ENCODE peak calls at places on chromosomes 11 and 22, in four cellular contexts. One of them, this sample, is unnamed.

GRCh38 chr22:35517769-35518530 is 22.7 kb upstream of the RASD2 start:
- DNase-seq in kidney: no peak
- DNase-seq in right lobe of liver: no peak
- DNase-seq in adrenal gland: no peak
- DNase-seq in this sample: peak; percentile 70

GRCh38 chr22:50313021-50313420 is 5.6 kb upstream of the PLXNB2 start:
- DNase-seq in kidney: peak; percentile 72
- DNase-seq in right lobe of liver: no peak
- DNase-seq in adrenal gland: no peak
- DNase-seq in this sample: no peak

GRCh38 chr11:9756878-9757277 is 93.0 kb downstream of the SWAP70 start:
- DNase-seq in kidney: no peak
- DNase-seq in right lobe of liver: no peak
- DNase-seq in adrenal gland: no peak
- DNase-seq in this sample: no peak

GRCh38 chr22:42881982-42882656 is 25.0 kb upstream of the ARFGAP3 start:
- DNase-seq in kidney: no peak
- DNase-seq in right lobe of liver: peak; percentile 96
- DNase-seq in adrenal gland: peak; percentile 90
- DNase-seq in this sample: no peak

GRCh38 chr22:47437110-47437509 is 674.7 kb downstream of the TBC1D22A start:
- DNase-seq in kidney: no peak
- DNase-seq in right lobe of liver: no peak
- DNase-seq in adrenal gland: no peak
- DNase-seq in this sample: no peak

GRCh38 chr11:23473782-23474181 is 613.5 kb upstream of the CCDC179 start:
- DNase-seq in kidney: no peak
- DNase-seq in right lobe of liver: no peak
- DNase-seq in adrenal gland: no peak
- DNase-seq in this sample: no peak

GRCh38 chr11:69337211-69337721 is 43.3 kb downstream of the MYEOV start:
- DNase-seq in kidney: no peak
- DNase-seq in right lobe of liver: peak; percentile 17
- DNase-seq in adrenal gland: peak; percentile 8
- DNase-seq in this sample: peak; percentile 35

GRCh38 chr11:117095301-117096139 is 2.7 kb downstream of the SIK3 start:
- DNase-seq in kidney: no peak
- DNase-seq in right lobe of liver: no peak
- DNase-seq in adrenal gland: no peak
- DNase-seq in this sample: peak; percentile 38

GRCh38 chr11:100445231-100445735 is 241.8 kb upstream of the ARHGAP42 start:
- DNase-seq in kidney: no peak
- DNase-seq in right lobe of liver: peak; percentile 65
- DNase-seq in adrenal gland: no peak
- DNase-seq in this sample: peak; percentile 38

GRCh38 chr11:112524808-112525207 is 264.1 kb upstream of the PLET1 start:
- DNase-seq in kidney: peak; percentile 72
- DNase-seq in right lobe of liver: peak; percentile 49
- DNase-seq in adrenal gland: peak; percentile 54
- DNase-seq in this sample: no peak

GRCh38 chr11:29679996-29680395 is 336.8 kb downstream of the KCNA4 start:
- DNase-seq in kidney: no peak
- DNase-seq in right lobe of liver: no peak
- DNase-seq in adrenal gland: no peak
- DNase-seq in this sample: no peak

GRCh38 chr11:62879554-62879953 is 1.1 kb upstream of the SLC3A2 start:
- DNase-seq in kidney: no peak
- DNase-seq in right lobe of liver: no peak
- DNase-seq in adrenal gland: no peak
- DNase-seq in this sample: no peak

GRCh38 chr11:59891781-59892181 is 13.2 kb downstream of the OOSP3 start:
- DNase-seq in kidney: peak; percentile 26
- DNase-seq in right lobe of liver: no peak
- DNase-seq in adrenal gland: no peak
- DNase-seq in this sample: no peak

GRCh38 chr11:91047882-91048281 is 825.0 kb upstream of the CHORDC1 start:
- DNase-seq in kidney: no peak
- DNase-seq in right lobe of liver: no peak
- DNase-seq in adrenal gland: no peak
- DNase-seq in this sample: peak; percentile 4

GRCh38 chr11:115134886-115135285 is 369.3 kb downstream of the CADM1 start:
- DNase-seq in kidney: peak; percentile 25
- DNase-seq in right lobe of liver: no peak
- DNase-seq in adrenal gland: no peak
- DNase-seq in this sample: no peak

GRCh38 chr11:15390857-15391256 is 276.1 kb downstream of the INSC start:
- DNase-seq in kidney: no peak
- DNase-seq in right lobe of liver: no peak
- DNase-seq in adrenal gland: no peak
- DNase-seq in this sample: no peak

GRCh38 chr11:71302911-71303310 is 50.5 kb upstream of the SHANK2 start:
- DNase-seq in kidney: no peak
- DNase-seq in right lobe of liver: no peak
- DNase-seq in adrenal gland: no peak
- DNase-seq in this sample: no peak

GRCh38 chr11:119338946-119339580 is 1.6 kb downstream of the C1QTNF5 start:
- DNase-seq in kidney: peak; percentile 70
- DNase-seq in right lobe of liver: peak; percentile 46
- DNase-seq in adrenal gland: no peak
- DNase-seq in this sample: no peak

GRCh38 chr22:43442386-43443060 is 30.7 kb downstream of the MPPED1 start:
- DNase-seq in kidney: no peak
- DNase-seq in right lobe of liver: no peak
- DNase-seq in adrenal gland: no peak
- DNase-seq in this sample: no peak

GRCh38 chr11:72354356-72355115 is 79.8 kb downstream of the CLPB start:
- DNase-seq in kidney: no peak
- DNase-seq in right lobe of liver: no peak
- DNase-seq in adrenal gland: no peak
- DNase-seq in this sample: peak; percentile 13

GRCh38 chr11:2728663-2729332 is 29.0 kb upstream of the KCNQ1OT1 start:
- DNase-seq in kidney: no peak
- DNase-seq in right lobe of liver: no peak
- DNase-seq in adrenal gland: no peak
- DNase-seq in this sample: no peak

GRCh38 chr22:37442537-37442936 is 15.3 kb upstream of the ELFN2 start:
- DNase-seq in kidney: no peak
- DNase-seq in right lobe of liver: no peak
- DNase-seq in adrenal gland: no peak
- DNase-seq in this sample: peak; percentile 57

GRCh38 chr11:123704341-123704740 is 37.1 kb downstream of the ZNF202 start:
- DNase-seq in kidney: no peak
- DNase-seq in right lobe of liver: no peak
- DNase-seq in adrenal gland: no peak
- DNase-seq in this sample: no peak

GRCh38 chr11:132821027-132821426 is 711.3 kb downstream of the OPCML start:
- DNase-seq in kidney: no peak
- DNase-seq in right lobe of liver: no peak
- DNase-seq in adrenal gland: no peak
- DNase-seq in this sample: no peak

GRCh38 chr22:20418211-20418788 is 19.3 kb downstream of the SCARF2 start:
- DNase-seq in kidney: peak; percentile 95
- DNase-seq in right lobe of liver: peak; percentile 83
- DNase-seq in adrenal gland: peak; percentile 85
- DNase-seq in this sample: peak; percentile 71

GRCh38 chr11:18790820-18791174 is 801 bp downstream of the PTPN5 start:
- DNase-seq in kidney: no peak
- DNase-seq in right lobe of liver: no peak
- DNase-seq in adrenal gland: no peak
- DNase-seq in this sample: no peak

GRCh38 chr22:43919106-43919965 is 4.3 kb upstream of the PNPLA3 start:
- DNase-seq in kidney: no peak
- DNase-seq in right lobe of liver: peak; percentile 95
- DNase-seq in adrenal gland: no peak
- DNase-seq in this sample: peak; percentile 41

GRCh38 chr11:45801723-45802315 is 3.1 kb upstream of the SLC35C1 start:
- DNase-seq in kidney: no peak
- DNase-seq in right lobe of liver: peak; percentile 39
- DNase-seq in adrenal gland: no peak
- DNase-seq in this sample: peak; percentile 52

GRCh38 chr11:64341429-64341828 is 1.4 kb downstream of the CCDC88B start:
- DNase-seq in kidney: peak; percentile 73
- DNase-seq in right lobe of liver: no peak
- DNase-seq in adrenal gland: no peak
- DNase-seq in this sample: no peak

GRCh38 chr22:18059473-18059872 is 18.3 kb upstream of the PEX26 start:
- DNase-seq in kidney: no peak
- DNase-seq in right lobe of liver: no peak
- DNase-seq in adrenal gland: no peak
- DNase-seq in this sample: no peak

GRCh38 chr11:70247042-70247709 is 23.3 kb upstream of the PPFIA1 start:
- DNase-seq in kidney: no peak
- DNase-seq in right lobe of liver: no peak
- DNase-seq in adrenal gland: no peak
- DNase-seq in this sample: no peak

GRCh38 chr22:42964994-42965699 is 49.8 kb downstream of the PACSIN2 start:
- DNase-seq in kidney: no peak
- DNase-seq in right lobe of liver: no peak
- DNase-seq in adrenal gland: no peak
- DNase-seq in this sample: peak; percentile 61

GRCh38 chr11:77346906-77347603 is 45.6 kb upstream of the GDPD4 start:
- DNase-seq in kidney: no peak
- DNase-seq in right lobe of liver: no peak
- DNase-seq in adrenal gland: no peak
- DNase-seq in this sample: peak; percentile 7

GRCh38 chr11:113773092-113773415 is 438 bp downstream of the ZW10 start:
- DNase-seq in kidney: no peak
- DNase-seq in right lobe of liver: no peak
- DNase-seq in adrenal gland: no peak
- DNase-seq in this sample: peak; percentile 41

GRCh38 chr11:65864758-65865471 is 4.7 kb downstream of the MUS81 start:
- DNase-seq in kidney: peak; percentile 59
- DNase-seq in right lobe of liver: no peak
- DNase-seq in adrenal gland: no peak
- DNase-seq in this sample: no peak

GRCh38 chr22:20014526-20015186 is 2.0 kb downstream of the ARVCF start:
- DNase-seq in kidney: peak; percentile 63
- DNase-seq in right lobe of liver: peak; percentile 66
- DNase-seq in adrenal gland: no peak
- DNase-seq in this sample: no peak

DNA sequence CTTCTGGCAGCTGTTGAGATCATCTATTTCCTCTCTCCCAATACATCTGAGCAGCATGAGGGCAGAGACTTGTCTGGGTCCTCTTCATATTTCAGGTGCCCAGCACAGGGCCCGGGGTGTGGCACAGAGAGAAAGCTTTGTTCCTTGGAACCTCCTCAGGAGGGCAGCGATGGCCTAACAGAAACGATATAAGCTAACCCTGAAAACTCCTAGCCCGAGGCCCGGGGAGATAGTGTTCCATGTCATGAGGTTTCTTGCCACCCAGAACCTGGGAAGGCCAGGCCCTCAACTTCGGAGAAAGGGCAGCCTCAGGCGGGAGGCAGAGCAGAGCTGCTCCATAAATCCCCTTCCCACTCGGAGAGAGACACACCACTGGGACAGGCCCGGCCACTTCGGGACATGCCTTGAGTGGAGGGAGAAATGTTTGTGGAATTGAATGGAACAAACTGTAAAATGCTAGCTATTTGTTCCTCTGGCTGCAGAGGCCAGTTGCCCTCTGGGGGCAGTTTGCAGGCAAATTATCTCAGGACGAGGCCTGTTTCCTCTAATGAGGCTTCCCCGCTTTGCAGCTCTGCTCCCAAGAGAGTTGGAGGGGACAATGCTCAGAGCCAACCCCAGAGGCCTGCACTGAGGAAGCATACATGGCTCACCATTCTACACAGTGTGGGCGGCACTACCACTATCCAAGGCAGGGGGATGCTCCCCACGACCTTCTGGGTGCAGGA is 11.6 kb downstream of the ARRB1 start:
- DNase-seq in kidney: no peak
- DNase-seq in right lobe of liver: no peak
- DNase-seq in adrenal gland: no peak
- DNase-seq in this sample: no peak
- H3K4me3 ChIP-seq in kidney: no peak overlapping the region
- H3K4me3 ChIP-seq in right lobe of liver: no peak overlapping the region
- H3K4me3 ChIP-seq in adrenal gland: no peak overlapping the region
- H3K4me3 ChIP-seq in this sample: no peak overlapping the region

DNA sequence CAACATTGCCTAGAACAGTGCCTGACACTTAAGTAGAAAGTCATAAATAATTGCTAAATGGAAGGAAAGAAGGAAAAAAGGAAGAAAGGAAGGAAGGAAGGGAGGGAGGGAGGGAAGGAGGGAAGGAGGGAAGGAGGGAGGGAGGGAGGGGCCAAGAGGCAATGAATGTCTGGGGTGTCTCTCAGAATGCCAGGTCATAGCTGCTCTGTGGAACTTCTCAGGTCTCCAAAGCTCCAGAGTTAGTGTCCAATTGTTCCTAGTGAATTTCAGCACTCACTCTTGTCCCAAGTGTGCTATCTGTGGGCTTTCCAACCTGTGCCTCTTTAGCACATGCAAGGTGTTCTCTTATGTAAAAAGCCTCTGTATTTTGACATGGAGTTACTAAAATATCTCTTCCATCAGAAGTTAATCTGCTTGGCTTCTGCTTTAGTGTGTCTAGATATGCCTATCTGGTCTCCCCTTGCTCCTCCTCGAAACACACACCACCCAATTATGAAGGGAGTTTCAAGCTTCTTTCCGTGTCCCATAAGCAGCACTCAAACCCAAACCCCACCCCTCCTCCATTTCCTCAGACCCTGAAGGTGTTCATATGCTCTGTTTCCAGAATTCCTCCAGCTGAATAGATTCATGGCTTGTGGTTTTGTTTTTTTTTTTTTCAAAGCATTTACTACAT is 56.5 kb downstream of the FAM76B start:
- DNase-seq in kidney: no peak
- DNase-seq in right lobe of liver: no peak
- DNase-seq in adrenal gland: no peak
- DNase-seq in this sample: no peak
- TF ChIP-seq CTCF in kidney: no peak
- TF ChIP-seq CTCF in right lobe of liver: no peak
- TF ChIP-seq CTCF in adrenal gland: no peak
- TF ChIP-seq CTCF in this sample: no peak

GRCh38 chr22:27794244-27794643 is 7.3 kb downstream of the MN1 start:
- DNase-seq in kidney: peak; percentile 13
- DNase-seq in right lobe of liver: no peak
- DNase-seq in adrenal gland: no peak
- DNase-seq in this sample: no peak
- H3K4me3 ChIP-seq in kidney: no peak overlapping the region
- H3K4me3 ChIP-seq in right lobe of liver: no peak overlapping the region
- H3K4me3 ChIP-seq in adrenal gland: no peak overlapping the region
- H3K4me3 ChIP-seq in this sample: no peak overlapping the region

GRCh38 chr22:24106385-24107381 is 74.6 kb upstream of the SUSD2 start:
- DNase-seq in kidney: no peak
- DNase-seq in right lobe of liver: no peak
- DNase-seq in adrenal gland: peak; percentile 35
- DNase-seq in this sample: no peak
- TF ChIP-seq CTCF in kidney: peak; percentile 2
- TF ChIP-seq CTCF in right lobe of liver: no peak
- TF ChIP-seq CTCF in adrenal gland: no peak
- TF ChIP-seq CTCF in this sample: no peak